ENCODE peak calls at places on chromosomes 7 and 10, in six cellular contexts. P, Z, A, E, U and W are unnamed samples.
A peak's percentile ranks its signal among the peaks of the same experiment; 100 is the strongest.

GRCh38 chr7:55366461-55367138 is 1.5 kb downstream of the LANCL2 start:
- DNase-seq in P (no peak), Z (peak; percentile 17), A (no peak), E (no peak), U (peak; percentile 48), W (no peak)

GRCh38 chr7:2157473-2158279 is 75.1 kb downstream of the MAD1L1 start:
- DNase-seq in P (no peak), Z (no peak), A (no peak), E (no peak), U (no peak), W (peak; percentile 96)

GRCh38 chr7:142901426-142902259 is 16.1 kb upstream of the TRPV6 start:
- DNase-seq in P (no peak), Z (no peak), A (no peak), E (no peak), U (no peak), W (no peak)

GRCh38 chr10:126420571-126421275 is 32.4 kb upstream of the ADAM12 start:
- DNase-seq in P (no peak), Z (no peak), A (no peak), E (no peak), U (no peak), W (no peak)

GRCh38 chr10:6365384-6365783 is 162.7 kb downstream of the PFKFB3 start:
- DNase-seq in P (no peak), Z (no peak), A (no peak), E (no peak), U (no peak), W (no peak)

GRCh38 chr7:84394219-84394618 is 199.6 kb upstream of the SEMA3A start:
- DNase-seq in P (no peak), Z (no peak), A (no peak), E (no peak), U (no peak), W (no peak)

GRCh38 chr7:134907000-134907399 is 79.3 kb upstream of the AGBL3 start:
- DNase-seq in P (no peak), Z (no peak), A (no peak), E (no peak), U (no peak), W (no peak)

GRCh38 chr10:132637477-132638129 is 100.0 kb downstream of the INPP5A start:
- DNase-seq in P (peak; percentile 31), Z (peak; percentile 43), A (peak; percentile 7), E (no peak), U (peak; percentile 89), W (peak; percentile 77)

GRCh38 chr7:5396999-5397656 is 26.5 kb downstream of the TNRC18 start:
- DNase-seq in P (no peak), Z (peak; percentile 77), A (peak; percentile 86), E (no peak), U (peak; percentile 67), W (peak; percentile 99)

GRCh38 chr10:70672993-70673928 is 955 bp downstream of the ADAMTS14 start:
- DNase-seq in P (peak; percentile 44), Z (no peak), A (no peak), E (no peak), U (peak; percentile 68), W (no peak)

GRCh38 chr10:99676435-99676834 is 17.1 kb downstream of the ENTPD7 start:
- DNase-seq in P (no peak), Z (no peak), A (no peak), E (no peak), U (no peak), W (no peak)

GRCh38 chr10:72615985-72616384 is 9.9 kb downstream of the MICU1 start:
- DNase-seq in P (no peak), Z (no peak), A (no peak), E (no peak), U (no peak), W (no peak)

GRCh38 chr7:122549578-122549977 is 149.3 kb downstream of the RNF133 start:
- DNase-seq in P (no peak), Z (no peak), A (no peak), E (no peak), U (no peak), W (no peak)

GRCh38 chr7:122553761-122554160 is 145.2 kb downstream of the RNF133 start:
- DNase-seq in P (no peak), Z (no peak), A (no peak), E (no peak), U (no peak), W (no peak)

GRCh38 chr7:122552769-122553168 is 146.1 kb downstream of the RNF133 start:
- DNase-seq in P (no peak), Z (no peak), A (no peak), E (no peak), U (no peak), W (no peak)

GRCh38 chr7:122546496-122546895 is 152.4 kb downstream of the RNF133 start:
- DNase-seq in P (no peak), Z (no peak), A (no peak), E (no peak), U (no peak), W (no peak)

GRCh38 chr7:122550545-122550944 is 148.4 kb downstream of the RNF133 start:
- DNase-seq in P (no peak), Z (no peak), A (no peak), E (no peak), U (no peak), W (peak; percentile 11)
- TF ChIP-seq JUND in P (no peak), Z (no peak), A (no peak), E (no peak), U (no peak), W (no peak)

GRCh38 chr10:129417882-129418281 is 49.2 kb upstream of the MGMT start:
- DNase-seq in P (no peak), Z (no peak), A (no peak), E (no peak), U (no peak), W (no peak)
- TF ChIP-seq JUND in P (no peak), Z (no peak), A (no peak), E (no peak), U (no peak), W (no peak)

GRCh38 chr7:139358541-139359365 is 941 bp upstream of the LUC7L2 start:
- DNase-seq in P (no peak), Z (no peak), A (peak; percentile 40), E (no peak), U (peak; percentile 68), W (no peak)
- TF ChIP-seq JUND in P (no peak), Z (no peak), A (no peak), E (no peak), U (no peak), W (no peak)

DNA sequence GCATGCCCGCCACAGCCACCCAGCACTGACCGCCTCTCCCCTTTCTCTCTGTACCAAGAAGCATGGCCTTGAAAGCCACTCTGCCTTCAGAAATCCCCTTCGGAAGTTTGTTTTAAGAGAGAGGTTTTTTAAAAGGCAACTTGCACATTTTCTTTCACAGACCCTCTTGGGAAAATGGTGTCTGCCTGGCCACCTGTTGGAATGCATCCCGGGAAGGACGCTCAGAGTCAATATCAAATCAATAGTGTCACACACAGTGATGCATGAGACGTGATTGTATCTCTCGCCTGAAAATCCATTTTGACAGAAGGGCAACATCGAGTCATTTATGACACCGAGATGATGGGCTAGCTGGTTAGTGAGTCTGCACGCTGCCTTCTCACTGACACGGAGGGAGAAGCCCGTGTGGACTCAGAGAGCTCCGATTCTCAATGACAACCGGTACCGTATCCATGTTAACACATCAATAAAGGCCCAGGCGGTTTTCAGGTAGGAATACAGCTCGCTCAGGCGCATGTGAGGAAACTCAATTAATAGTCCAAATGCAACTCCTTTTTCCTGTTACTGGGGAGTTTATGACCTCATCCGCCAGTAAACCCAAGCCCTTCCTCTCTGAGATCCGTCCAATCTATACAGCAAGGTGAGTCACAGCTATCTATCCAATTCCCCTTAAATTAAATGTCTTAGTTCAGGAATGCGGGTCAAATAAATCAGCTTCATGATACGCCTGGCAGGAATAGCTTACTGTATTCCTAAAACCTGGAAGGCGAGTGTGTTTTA is 621.5 kb upstream of the MKI67 start:
- DNase-seq in P (no peak), Z (no peak), A (no peak), E (no peak), U (no peak), W (no peak)
- TF ChIP-seq JUND in P (no peak), Z (no peak), A (no peak), E (no peak), U (no peak), W (no peak)

GRCh38 chr10:26449726-26450125 is 11.6 kb downstream of the APBB1IP start:
- DNase-seq in P (no peak), Z (no peak), A (no peak), E (no peak), U (no peak), W (no peak)
- TF ChIP-seq JUND in P (no peak), Z (no peak), A (no peak), E (no peak), U (no peak), W (no peak)

GRCh38 chr7:30595461-30596042 is 874 bp downstream of the GARS1 start:
- DNase-seq in P (no peak), Z (peak; percentile 1), A (no peak), E (no peak), U (peak; percentile 26), W (no peak)

GRCh38 chr7:30596721-30597120 is 2.0 kb downstream of the GARS1 start:
- DNase-seq in P (no peak), Z (no peak), A (no peak), E (no peak), U (no peak), W (no peak)

GRCh38 chr7:30594540-30595460 is at the start of gene GARS1:
- DNase-seq in P (peak; percentile 79), Z (peak; percentile 55), A (peak; percentile 86), E (peak; percentile 68), U (peak; percentile 96), W (peak; percentile 80)

GRCh38 chr7:30596043-30596641 is 1.5 kb downstream of the GARS1 start:
- DNase-seq in P (peak; percentile 28), Z (no peak), A (no peak), E (no peak), U (peak; percentile 60), W (peak; percentile 60)

GRCh38 chr7:30598121-30598876 is 3.6 kb downstream of the GARS1 start:
- DNase-seq in P (no peak), Z (no peak), A (no peak), E (no peak), U (no peak), W (no peak)
- TF ChIP-seq JUND in P (no peak), Z (no peak), A (no peak), E (no peak), U (no peak), W (no peak)

DNA sequence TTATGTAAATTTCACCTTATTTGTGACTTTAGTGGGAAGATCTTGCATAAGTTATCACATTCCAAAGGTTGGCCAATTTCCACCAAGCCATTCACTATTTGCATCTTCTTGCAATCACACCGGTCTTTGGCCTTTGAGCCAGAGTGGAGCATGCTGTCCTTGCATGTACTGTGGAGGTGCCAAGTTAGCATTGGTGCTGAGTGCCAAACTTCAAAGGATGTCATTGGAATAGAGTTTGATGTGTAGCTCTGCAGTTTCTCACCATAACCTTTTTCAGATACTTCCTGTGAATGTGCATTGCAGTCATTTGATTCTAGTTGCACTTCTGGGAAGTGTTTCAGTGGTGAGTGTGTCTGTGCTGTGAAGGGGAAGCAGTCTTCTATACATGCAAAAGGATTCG is 620.6 kb downstream of the SUGCT start:
- DNase-seq in P (no peak), Z (no peak), A (no peak), E (no peak), U (no peak), W (no peak)
- TF ChIP-seq JUND in P (no peak), Z (no peak), A (no peak), E (no peak), U (no peak), W (no peak)